ENCODE peak calls at places on chromosomes 6 and 20, in five cellular contexts. S is adrenal gland, K is pancreas, C is psoas muscle, N is body of pancreas. D is an unnamed sample.

GRCh38 chr6:12548526-12548925 is 168.0 kb upstream of the PHACTR1 start:
- DNase-seq in C (no peak), S (no peak), K (no peak), N (no peak), D (no peak)

GRCh38 chr20:25295386-25296093 is 47.7 kb downstream of the PYGB start:
- DNase-seq in S (peak; percentile 79), C (peak; percentile 83), N (peak; percentile 48), K (peak; percentile 75), D (peak; percentile 66)

GRCh38 chr6:71347119-71347518 is 58.5 kb downstream of the OGFRL1 start:
- DNase-seq in K (no peak), N (no peak), S (no peak), C (no peak), D (no peak)

GRCh38 chr6:163291622-163292021 is 122.9 kb upstream of the QKI start:
- DNase-seq in K (no peak), S (no peak), C (no peak), N (no peak), D (no peak)

GRCh38 chr6:42250509-42250908 is 32.8 kb upstream of the MRPS10 start:
- DNase-seq in K (no peak), S (no peak), C (no peak), N (no peak), D (no peak)

GRCh38 chr20:53606364-53606985 is 12.8 kb upstream of the ZNF217 start:
- DNase-seq in N (no peak), K (no peak), C (no peak), S (peak; percentile 63), D (no peak)

GRCh38 chr6:30884521-30885480 is 482 bp downstream of the DDR1 start:
- DNase-seq in C (peak; percentile 88), K (peak; percentile 39), N (peak; percentile 52), S (peak; percentile 61), D (no peak)

GRCh38 chr6:36698196-36698595 is 570 bp downstream of the RAB44 start:
- DNase-seq in K (no peak), N (no peak), C (no peak), S (no peak), D (no peak)

GRCh38 chr20:8361008-8361652 is 229.1 kb downstream of the PLCB1 start:
- DNase-seq in S (peak; percentile 58), K (no peak), C (no peak), N (peak; percentile 36), D (no peak)
- TF ChIP-seq CTCF in S (peak; percentile 50), K (no peak), C (peak; percentile 40), N (no peak), D (peak; percentile 35)

GRCh38 chr6:154445417-154445816 is 65.1 kb downstream of the CNKSR3 start:
- DNase-seq in S (no peak), N (no peak), C (no peak), K (no peak), D (no peak)

GRCh38 chr6:154450498-154450897 is 60.0 kb downstream of the CNKSR3 start:
- DNase-seq in C (no peak), K (no peak), N (no peak), S (no peak), D (peak; percentile 69)

GRCh38 chr6:154447929-154448328 is 62.6 kb downstream of the CNKSR3 start:
- DNase-seq in C (no peak), S (no peak), N (no peak), K (no peak), D (no peak)

GRCh38 chr6:154446984-154447383 is 63.5 kb downstream of the CNKSR3 start:
- DNase-seq in K (no peak), S (no peak), N (no peak), C (no peak), D (no peak)

GRCh38 chr6:154448448-154449096 is 61.9 kb downstream of the CNKSR3 start:
- DNase-seq in S (no peak), N (peak; percentile 46), C (no peak), K (no peak), D (no peak)
- H3K4me3 ChIP-seq in S (no peak overlapping the region), N (no peak overlapping the region), C (no peak overlapping the region), K (no peak overlapping the region), D (no peak overlapping the region)

DNA sequence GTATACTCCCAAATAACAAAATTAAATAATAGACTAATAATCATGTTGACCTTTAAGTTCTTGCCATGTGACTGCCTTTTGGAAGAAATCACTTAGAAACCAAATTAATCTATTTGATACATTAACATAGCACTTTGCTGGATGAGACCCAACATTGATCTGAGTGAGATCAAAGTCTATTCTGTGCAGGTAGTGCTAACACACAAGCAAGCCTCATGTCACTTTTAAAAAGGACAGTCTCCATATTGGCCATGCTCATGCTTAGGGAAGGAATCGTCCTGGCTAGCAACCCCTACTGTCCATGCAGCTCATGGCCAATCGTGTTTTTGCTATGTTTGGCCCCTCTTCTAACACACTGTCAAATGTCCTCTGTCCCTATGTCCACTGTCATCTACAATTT is 35.8 kb upstream of the RNF217 start:
- DNase-seq in S (no peak), K (no peak), C (no peak), N (no peak), D (no peak)
- TF ChIP-seq CTCF in S (no peak), K (no peak), C (no peak), N (no peak), D (no peak)

DNA sequence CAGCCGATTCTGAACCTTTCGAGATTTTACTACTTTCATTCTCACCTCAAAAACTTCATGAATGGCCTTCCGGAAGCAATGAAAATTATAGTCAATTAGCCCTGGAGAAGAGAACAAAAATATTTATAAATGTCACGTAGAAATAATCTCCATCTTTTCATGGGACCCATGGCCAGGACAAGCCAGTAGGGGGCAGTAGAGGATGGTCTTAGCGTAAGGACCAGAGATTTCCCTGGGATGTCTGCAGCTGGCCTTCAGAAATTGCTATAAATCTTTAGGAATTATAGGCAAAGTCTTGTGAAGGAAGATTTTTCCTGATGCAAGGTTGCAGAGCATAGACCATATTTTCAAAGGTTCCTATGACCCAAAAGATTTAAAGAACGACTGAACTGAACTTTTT is 15.6 kb upstream of the UBE2J1 start:
- DNase-seq in C (peak; percentile 68), K (peak; percentile 40), N (peak; percentile 75), S (peak; percentile 79), D (no peak)
- H3K4me3 ChIP-seq in C (no peak overlapping the region), K (no peak overlapping the region), N (no peak overlapping the region), S (no peak overlapping the region), D (no peak overlapping the region)

DNA sequence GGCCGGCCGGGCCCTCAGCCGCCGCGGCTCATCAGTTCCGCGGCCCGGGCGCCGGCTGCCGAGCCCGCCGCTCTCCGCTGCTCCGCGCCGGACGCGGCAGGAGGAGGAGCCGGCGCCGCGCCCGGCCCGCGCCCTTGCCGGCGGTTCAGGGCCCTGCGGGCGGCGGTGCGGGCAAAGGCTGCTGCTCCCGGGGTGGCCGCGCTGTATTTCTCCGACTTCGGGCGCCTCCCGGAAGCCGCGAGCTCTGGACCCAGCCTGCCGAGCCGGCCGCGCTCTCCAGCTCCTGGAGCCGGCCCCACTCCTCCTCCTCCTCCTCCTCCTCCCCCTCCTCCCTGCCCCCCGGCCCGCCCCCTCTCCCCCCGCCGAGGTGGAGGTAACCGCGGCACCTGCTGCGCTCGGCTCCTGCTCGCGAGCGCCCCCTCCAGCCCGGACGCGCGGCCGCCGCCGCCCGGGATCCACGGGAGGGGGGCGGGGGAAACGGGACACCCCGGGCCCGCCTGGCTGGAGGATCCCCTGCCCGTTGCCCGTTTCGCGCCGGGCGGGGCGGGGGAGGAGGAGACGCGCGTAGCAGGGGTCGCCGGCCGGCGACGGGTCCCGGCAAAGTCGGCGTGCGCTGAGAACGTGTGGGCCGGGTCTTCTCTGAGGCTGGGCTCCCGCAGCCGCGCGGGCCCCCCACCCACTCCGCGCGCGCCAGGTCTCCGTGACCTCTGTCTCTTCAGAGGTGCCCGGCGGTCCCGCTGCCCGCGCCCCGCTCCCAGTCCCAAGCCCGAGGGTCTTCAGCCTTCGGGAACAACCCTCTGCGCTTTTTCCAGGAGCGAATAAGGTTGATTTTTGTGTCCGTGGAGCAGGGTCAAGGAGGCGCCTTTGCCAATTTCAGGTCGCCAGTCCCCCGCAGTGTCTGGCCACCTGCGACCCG is at the start of gene SLC22A23:
- DNase-seq in C (peak; percentile 88), S (peak; percentile 63), K (peak; percentile 89), N (peak; percentile 90), D (peak; percentile 45)
- TF ChIP-seq CTCF in C (peak; percentile 74), S (peak; percentile 73), K (peak; percentile 52), N (peak; percentile 99), D (peak; percentile 88)